ENCODE peak calls at places on chromosomes 7 and 10, in four cellular contexts. One of them, this sample, is unnamed.

GRCh38 chr7:129433823-129434171 is 435 bp upstream of the STRIP2 start:
- DNase-seq in AG04450: no peak
- DNase-seq in AG10803: no peak
- DNase-seq in psoas muscle: no peak
- DNase-seq in this sample: no peak

GRCh38 chr7:118080947-118081346 is 103.0 kb upstream of the LSM8 start:
- DNase-seq in AG04450: peak
- DNase-seq in AG10803: peak
- DNase-seq in psoas muscle: no peak
- DNase-seq in this sample: peak

GRCh38 chr7:70620333-70621055 is 511.4 kb upstream of the GALNT17 start:
- DNase-seq in AG04450: no peak
- DNase-seq in AG10803: no peak
- DNase-seq in psoas muscle: no peak
- DNase-seq in this sample: no peak

GRCh38 chr10:90051474-90051873 is 350.1 kb downstream of the KIF20B start:
- DNase-seq in AG04450: no peak
- DNase-seq in AG10803: no peak
- DNase-seq in psoas muscle: no peak
- DNase-seq in this sample: no peak

GRCh38 chr10:50063100-50063499 is 4.7 kb upstream of the WASHC2A start:
- DNase-seq in AG04450: no peak
- DNase-seq in AG10803: no peak
- DNase-seq in psoas muscle: no peak
- DNase-seq in this sample: no peak

GRCh38 chr10:108911814-108912541 is 1011.3 kb downstream of the XPNPEP1 start:
- DNase-seq in AG04450: peak
- DNase-seq in AG10803: peak
- DNase-seq in psoas muscle: peak
- DNase-seq in this sample: peak

GRCh38 chr10:78813526-78814429 is 255.0 kb upstream of the ZMIZ1 start:
- DNase-seq in AG04450: no peak
- DNase-seq in AG10803: no peak
- DNase-seq in psoas muscle: no peak
- DNase-seq in this sample: no peak

GRCh38 chr10:73577788-73578187 is 13.4 kb downstream of the USP54 start:
- DNase-seq in AG04450: no peak
- DNase-seq in AG10803: peak
- DNase-seq in psoas muscle: peak
- DNase-seq in this sample: peak

GRCh38 chr10:68900427-68901105 is 549 bp upstream of the DDX50 start:
- DNase-seq in AG04450: peak
- DNase-seq in AG10803: peak
- DNase-seq in psoas muscle: peak
- DNase-seq in this sample: peak

GRCh38 chr7:5693529-5693928 is 87.9 kb downstream of the RNF216 start:
- DNase-seq in AG04450: no peak
- DNase-seq in AG10803: peak
- DNase-seq in psoas muscle: no peak
- DNase-seq in this sample: peak

GRCh38 chr7:92767427-92767826 is 68.9 kb downstream of the CDK6 start:
- DNase-seq in AG04450: no peak
- DNase-seq in AG10803: peak
- DNase-seq in psoas muscle: no peak
- DNase-seq in this sample: peak

GRCh38 chr7:140924019-140924820 is 509 bp downstream of the BRAF start:
- DNase-seq in AG04450: peak
- DNase-seq in AG10803: peak
- DNase-seq in psoas muscle: peak
- DNase-seq in this sample: peak

GRCh38 chr10:102675887-102676616 is 31.8 kb downstream of the TRIM8 start:
- DNase-seq in AG04450: peak
- DNase-seq in AG10803: peak
- DNase-seq in psoas muscle: no peak
- DNase-seq in this sample: peak

GRCh38 chr7:141696386-141696785 is 5.6 kb downstream of the DENND11 start:
- DNase-seq in AG04450: no peak
- DNase-seq in AG10803: no peak
- DNase-seq in psoas muscle: no peak
- DNase-seq in this sample: no peak

GRCh38 chr10:17528296-17528862 is 74.0 kb upstream of the ST8SIA6 start:
- DNase-seq in AG04450: no peak
- DNase-seq in AG10803: no peak
- DNase-seq in psoas muscle: no peak
- DNase-seq in this sample: peak

GRCh38 chr7:6443372-6443941 is 4.3 kb downstream of the DAGLB start:
- DNase-seq in AG04450: peak
- DNase-seq in AG10803: peak
- DNase-seq in psoas muscle: no peak
- DNase-seq in this sample: peak

GRCh38 chr10:85788570-85788969 is 578.0 kb downstream of the GRID1 start:
- DNase-seq in AG04450: no peak
- DNase-seq in AG10803: no peak
- DNase-seq in psoas muscle: no peak
- DNase-seq in this sample: no peak

GRCh38 chr10:50242777-50243176 is 8.5 kb downstream of the ASAH2 start:
- DNase-seq in AG04450: no peak
- DNase-seq in AG10803: no peak
- DNase-seq in psoas muscle: no peak
- DNase-seq in this sample: no peak

GRCh38 chr10:102678842-102679289 is 34.6 kb downstream of the TRIM8 start:
- DNase-seq in AG04450: no peak
- DNase-seq in AG10803: peak
- DNase-seq in psoas muscle: peak
- DNase-seq in this sample: peak

GRCh38 chr7:16697507-16698199 is 51.7 kb downstream of the BZW2 start:
- DNase-seq in AG04450: no peak
- DNase-seq in AG10803: peak
- DNase-seq in psoas muscle: no peak
- DNase-seq in this sample: peak

GRCh38 chr10:129945941-129946760 is 17.9 kb downstream of the EBF3 start:
- DNase-seq in AG04450: no peak
- DNase-seq in AG10803: peak
- DNase-seq in psoas muscle: peak
- DNase-seq in this sample: no peak

GRCh38 chr10:3435671-3436070 is 263.1 kb upstream of the PITRM1 start:
- DNase-seq in AG04450: no peak
- DNase-seq in AG10803: peak
- DNase-seq in psoas muscle: no peak
- DNase-seq in this sample: no peak

GRCh38 chr7:1285556-1286301 is 53.1 kb downstream of the UNCX start:
- DNase-seq in AG04450: no peak
- DNase-seq in AG10803: no peak
- DNase-seq in psoas muscle: peak
- DNase-seq in this sample: no peak

GRCh38 chr10:112984756-112985155 is 34.7 kb downstream of the TCF7L2 start:
- DNase-seq in AG04450: no peak
- DNase-seq in AG10803: no peak
- DNase-seq in psoas muscle: no peak
- DNase-seq in this sample: no peak

GRCh38 chr7:85612514-85612913 is 425.7 kb upstream of the SEMA3D start:
- DNase-seq in AG04450: no peak
- DNase-seq in AG10803: no peak
- DNase-seq in psoas muscle: no peak
- DNase-seq in this sample: no peak

GRCh38 chr7:24152907-24153513 is 131.0 kb upstream of the NPY start:
- DNase-seq in AG04450: no peak
- DNase-seq in AG10803: no peak
- DNase-seq in psoas muscle: no peak
- DNase-seq in this sample: no peak

GRCh38 chr7:55493416-55493815 is 78.9 kb downstream of the VOPP1 start:
- DNase-seq in AG04450: no peak
- DNase-seq in AG10803: no peak
- DNase-seq in psoas muscle: no peak
- DNase-seq in this sample: no peak

GRCh38 chr10:60707841-60708240 is 70.4 kb upstream of the CDK1 start:
- DNase-seq in AG04450: no peak
- DNase-seq in AG10803: no peak
- DNase-seq in psoas muscle: no peak
- DNase-seq in this sample: no peak

GRCh38 chr7:156684661-156685060 is 44.1 kb downstream of the RNF32 start:
- DNase-seq in AG04450: no peak
- DNase-seq in AG10803: no peak
- DNase-seq in psoas muscle: no peak
- DNase-seq in this sample: no peak

DNA sequence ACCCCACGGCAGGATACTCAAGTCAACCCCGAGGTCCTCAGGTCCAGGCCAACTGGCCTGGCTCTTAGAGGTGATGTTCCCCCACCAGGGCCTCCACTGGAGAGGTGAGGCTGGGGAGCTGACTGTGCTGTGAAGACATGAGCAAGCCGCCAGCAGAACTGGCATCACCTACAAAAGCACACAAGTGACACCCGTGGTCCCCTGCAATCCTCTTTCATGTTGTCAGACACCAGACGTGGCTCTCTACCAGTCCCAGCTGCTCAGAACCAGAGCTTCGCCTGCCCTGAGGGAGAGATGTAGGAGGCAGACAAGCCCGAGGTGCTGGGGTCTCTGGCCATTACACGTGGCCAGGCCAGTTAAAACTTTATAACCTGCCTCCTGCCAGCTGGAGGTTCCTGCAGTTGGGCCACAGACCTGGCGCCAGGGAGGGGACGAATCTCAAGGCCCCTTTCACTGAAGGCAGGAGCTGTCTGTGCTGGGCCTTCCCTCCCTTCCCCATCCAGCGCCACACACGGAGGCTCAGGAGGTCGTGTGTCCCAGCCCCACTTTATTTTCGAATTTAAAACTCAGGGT is 2.2 kb downstream of the COMTD1 start:
- DNase-seq in AG04450: no peak
- DNase-seq in AG10803: no peak
- DNase-seq in psoas muscle: no peak
- DNase-seq in this sample: no peak
- H3K4me3 ChIP-seq in AG04450: no peak
- H3K4me3 ChIP-seq in AG10803: no peak
- H3K4me3 ChIP-seq in psoas muscle: peak
- H3K4me3 ChIP-seq in this sample: peak

DNA sequence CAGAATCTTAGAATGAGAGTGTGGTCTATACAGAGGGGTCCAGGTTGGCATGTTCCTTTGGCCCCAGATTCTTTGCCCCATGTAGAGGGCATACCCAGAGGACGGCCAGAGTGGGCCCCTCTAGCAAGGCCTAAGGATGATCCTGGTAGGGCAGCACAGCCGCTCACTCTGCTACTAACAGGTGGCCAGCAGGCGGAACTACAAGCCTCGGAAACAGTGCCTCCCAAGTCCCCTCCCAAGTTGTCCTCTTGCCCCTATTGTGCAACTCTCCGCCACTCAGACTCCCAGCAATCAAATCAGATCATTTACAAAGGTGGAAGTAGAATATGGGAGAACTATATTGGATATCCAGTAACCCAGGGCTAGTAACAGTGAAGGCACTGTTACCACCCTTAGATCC is 107.4 kb downstream of the STRA8 start:
- DNase-seq in AG04450: no peak
- DNase-seq in AG10803: no peak
- DNase-seq in psoas muscle: no peak
- DNase-seq in this sample: no peak
- TF ChIP-seq CTCF in AG04450: no peak
- TF ChIP-seq CTCF in AG10803: no peak
- TF ChIP-seq CTCF in psoas muscle: no peak
- TF ChIP-seq CTCF in this sample: no peak

GRCh38 chr7:90270431-90271178 is 25.6 kb downstream of the CFAP69 start:
- DNase-seq in AG04450: no peak
- DNase-seq in AG10803: no peak
- DNase-seq in psoas muscle: no peak
- DNase-seq in this sample: no peak

GRCh38 chr7:90267263-90267858 is 22.4 kb downstream of the CFAP69 start:
- DNase-seq in AG04450: no peak
- DNase-seq in AG10803: no peak
- DNase-seq in psoas muscle: no peak
- DNase-seq in this sample: no peak

GRCh38 chr7:90269163-90269562 is 24.2 kb downstream of the CFAP69 start:
- DNase-seq in AG04450: no peak
- DNase-seq in AG10803: no peak
- DNase-seq in psoas muscle: no peak
- DNase-seq in this sample: no peak

GRCh38 chr7:90262438-90262837 is 17.5 kb downstream of the CFAP69 start:
- DNase-seq in AG04450: no peak
- DNase-seq in AG10803: peak
- DNase-seq in psoas muscle: no peak
- DNase-seq in this sample: peak

DNA sequence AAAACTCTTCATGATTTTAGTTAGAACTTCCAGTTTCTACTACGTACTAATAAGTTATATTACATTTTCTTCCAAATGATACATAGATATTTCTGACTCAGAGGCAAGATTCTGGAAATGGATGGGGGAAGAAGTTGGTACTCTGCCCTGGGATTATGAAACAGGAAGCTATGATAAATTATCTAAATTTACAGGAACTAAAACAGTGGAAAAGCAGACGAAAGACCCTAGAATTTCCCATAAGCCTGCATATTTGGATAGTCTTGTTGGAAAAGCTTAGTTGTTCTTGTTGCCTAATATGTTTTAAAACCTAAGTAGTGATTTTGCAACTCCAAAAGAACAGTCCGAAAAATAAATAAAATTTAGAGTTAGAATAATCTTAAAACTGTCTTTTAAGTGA is 21.8 kb downstream of the CFAP69 start:
- DNase-seq in AG04450: no peak
- DNase-seq in AG10803: peak
- DNase-seq in psoas muscle: no peak
- DNase-seq in this sample: peak
- H3K4me3 ChIP-seq in AG04450: no peak
- H3K4me3 ChIP-seq in AG10803: no peak
- H3K4me3 ChIP-seq in psoas muscle: no peak
- H3K4me3 ChIP-seq in this sample: no peak

GRCh38 chr10:4656576-4657194 is 169.3 kb upstream of the AKR1E2 start:
- DNase-seq in AG04450: no peak
- DNase-seq in AG10803: peak
- DNase-seq in psoas muscle: peak
- DNase-seq in this sample: peak
- TF ChIP-seq CTCF in AG04450: peak
- TF ChIP-seq CTCF in AG10803: peak
- TF ChIP-seq CTCF in psoas muscle: peak
- TF ChIP-seq CTCF in this sample: peak

DNA sequence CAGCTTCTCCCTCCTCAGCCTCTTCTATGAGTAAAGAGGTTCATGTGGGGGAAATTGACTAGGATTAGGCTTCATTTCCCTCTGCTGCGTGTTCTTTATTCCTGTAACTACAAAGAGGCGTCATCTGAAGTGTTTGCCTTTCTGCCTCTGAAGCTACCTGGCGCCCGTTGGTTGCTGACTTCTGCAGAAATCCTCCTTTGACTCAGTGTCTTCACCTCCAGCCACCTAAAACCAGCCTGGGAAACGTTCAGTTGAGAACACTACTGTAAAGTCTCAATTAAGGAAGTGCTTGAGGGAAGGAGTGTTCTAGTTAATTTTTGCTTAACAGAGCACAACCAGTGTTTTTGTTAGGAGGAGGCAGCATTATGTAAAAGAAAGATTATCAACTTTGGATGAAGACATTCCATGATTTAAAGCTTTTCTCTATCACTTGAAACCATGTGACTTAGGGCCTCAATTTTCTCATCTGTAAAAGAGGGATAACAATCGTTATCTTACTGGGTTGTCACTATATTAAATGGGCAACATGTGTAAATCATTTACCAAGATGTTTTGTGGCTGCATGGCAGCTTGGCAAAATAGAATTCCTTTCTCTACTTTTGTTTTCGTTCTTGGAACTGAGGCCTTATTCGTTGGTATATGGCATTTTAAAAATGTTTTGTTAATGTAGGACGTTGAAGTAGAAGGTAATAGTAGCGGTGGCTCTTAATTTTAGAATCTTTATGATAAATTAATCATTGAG is 642.9 kb downstream of the SDK1 start:
- DNase-seq in AG04450: no peak
- DNase-seq in AG10803: no peak
- DNase-seq in psoas muscle: no peak
- DNase-seq in this sample: no peak
- H3K4me3 ChIP-seq in AG04450: no peak
- H3K4me3 ChIP-seq in AG10803: no peak
- H3K4me3 ChIP-seq in psoas muscle: no peak
- H3K4me3 ChIP-seq in this sample: no peak

This sample was measured in choroid plexus epithelial cell.